ENCODE peak calls at places on chromosomes 16 and 17, in six cellular contexts. D is heart right ventricle, B is AG04450, W is AG10803, C is cardiac muscle cell, G is B cell. Q is an unnamed sample.

GRCh38 chr17:2697611-2698162 is 13.9 kb downstream of the CLUH start:
- DNase-seq in D (no peak), B (no peak), W (no peak), C (no peak), G (peak; percentile 47), Q (no peak)

GRCh38 chr17:78366109-78366848 is 6.4 kb upstream of the SOCS3 start:
- DNase-seq in D (no peak), B (no peak), W (no peak), C (no peak), G (peak; percentile 51), Q (no peak)

GRCh38 chr17:78623541-78623940 is 46.3 kb upstream of the DNAH17 start:
- DNase-seq in D (no peak), B (no peak), W (no peak), C (no peak), G (no peak), Q (no peak)

GRCh38 chr17:67628580-67629013 is 89.1 kb upstream of the NOL11 start:
- DNase-seq in D (no peak), B (no peak), W (no peak), C (no peak), G (no peak), Q (no peak)

GRCh38 chr16:70652322-70652721 is 6.0 kb downstream of the IL34 start:
- DNase-seq in D (no peak), B (no peak), W (no peak), C (no peak), G (no peak), Q (no peak)

GRCh38 chr16:17364319-17365210 is 106.2 kb downstream of the XYLT1 start:
- DNase-seq in D (no peak), B (peak; percentile 82), W (peak; percentile 97), C (no peak), G (no peak), Q (no peak)

GRCh38 chr16:9058211-9058610 is 33.2 kb upstream of the HAPSTR1 start:
- DNase-seq in D (no peak), B (no peak), W (no peak), C (no peak), G (no peak), Q (no peak)

GRCh38 chr16:7423436-7423941 is 90.8 kb downstream of the RBFOX1 start:
- DNase-seq in D (no peak), B (no peak), W (no peak), C (peak; percentile 10), G (no peak), Q (no peak)

GRCh38 chr17:15377608-15378007 is 36.2 kb upstream of the TEKT3 start:
- DNase-seq in D (no peak), B (peak; percentile 13), W (peak; percentile 77), C (peak; percentile 3), G (no peak), Q (peak; percentile 17)

GRCh38 chr17:43832168-43832975 is 574 bp downstream of the MPP3 start:
- DNase-seq in D (peak; percentile 40), B (peak; percentile 13), W (peak; percentile 73), C (peak; percentile 54), G (no peak), Q (peak; percentile 42)
- TF ChIP-seq CTCF in D (no peak), B (peak; percentile 8), W (no peak), C (no peak), G (no peak), Q (no peak)

DNA sequence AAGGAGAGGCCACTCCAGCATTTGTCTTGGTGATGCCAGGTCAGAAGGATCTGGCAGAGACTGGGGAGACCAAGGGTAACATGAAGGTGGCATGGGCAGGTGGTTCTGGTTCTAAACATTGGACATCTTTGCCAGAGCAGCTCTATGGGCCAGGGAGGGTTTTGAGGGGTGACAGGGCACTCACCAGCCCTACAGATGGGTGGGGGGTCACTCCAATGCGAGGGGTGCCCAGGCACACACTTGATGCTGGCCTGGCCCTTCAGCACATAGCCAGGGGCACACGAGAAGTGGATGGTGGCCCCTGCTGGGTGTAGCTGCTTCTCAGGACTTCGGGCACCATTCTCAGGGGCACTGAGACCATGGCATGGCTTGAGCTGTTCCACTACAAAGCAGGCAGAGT is 5.5 kb upstream of the PHF12 start:
- DNase-seq in D (no peak), B (no peak), W (no peak), C (no peak), G (no peak), Q (no peak)
- TF ChIP-seq CTCF in D (no peak), B (no peak), W (no peak), C (no peak), G (no peak), Q (no peak)

DNA sequence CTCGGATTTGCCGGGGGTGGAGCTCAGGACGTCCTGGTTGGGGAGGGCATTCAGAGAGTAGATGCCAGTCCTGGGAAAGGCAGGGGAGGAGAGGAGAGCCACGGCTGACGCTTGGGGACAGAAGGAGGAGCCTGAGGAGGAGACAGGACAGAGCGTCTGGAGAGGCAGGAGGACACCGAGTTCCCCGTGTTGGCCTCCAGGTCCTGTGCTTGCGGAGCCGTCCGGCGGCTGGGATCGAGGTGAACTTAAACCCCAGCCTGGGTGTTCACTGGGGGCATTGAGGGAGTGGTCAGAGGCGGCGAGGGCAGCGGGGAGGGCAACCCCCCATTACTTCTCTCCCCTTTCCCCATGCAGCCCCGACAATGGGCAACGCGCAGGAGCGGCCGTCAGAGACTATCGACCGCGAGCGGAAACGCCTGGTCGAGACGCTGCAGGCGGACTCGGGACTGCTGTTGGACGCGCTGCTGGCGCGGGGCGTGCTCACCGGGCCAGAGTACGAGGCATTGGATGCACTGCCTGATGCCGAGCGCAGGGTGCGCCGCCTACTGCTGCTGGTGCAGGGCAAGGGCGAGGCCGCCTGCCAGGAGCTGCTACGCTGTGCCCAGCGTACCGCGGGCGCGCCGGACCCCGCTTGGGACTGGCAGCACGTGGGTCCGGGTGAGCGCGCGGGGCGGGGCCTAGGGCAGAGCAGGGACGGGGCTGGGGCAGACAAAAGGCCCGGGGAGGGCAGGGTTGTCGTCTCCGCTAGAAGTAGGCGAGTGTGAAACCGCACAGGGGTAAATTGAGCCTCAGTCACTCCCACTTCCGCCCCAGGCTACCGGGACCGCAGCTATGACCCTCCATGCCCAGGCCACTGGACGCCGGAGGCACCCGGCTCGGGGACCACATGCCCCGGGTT is 3.7 kb downstream of the NOL3 start:
- DNase-seq in D (peak; percentile 82), B (peak; percentile 34), W (peak; percentile 81), C (peak; percentile 87), G (peak; percentile 83), Q (peak; percentile 65)
- TF ChIP-seq CTCF in D (no peak), B (peak; percentile 25), W (peak; percentile 26), C (peak; percentile 34), G (no peak), Q (no peak)

GRCh38 chr16:59593256-59593655 is 859.1 kb upstream of the GOT2 start:
- DNase-seq in D (no peak), B (peak; percentile 36), W (peak; percentile 95), C (no peak), G (no peak), Q (no peak)

GRCh38 chr16:59586331-59586730 is 852.2 kb upstream of the GOT2 start:
- DNase-seq in D (no peak), B (no peak), W (no peak), C (no peak), G (no peak), Q (no peak)

GRCh38 chr16:59597269-59597668 is 863.2 kb upstream of the GOT2 start:
- DNase-seq in D (no peak), B (no peak), W (peak; percentile 31), C (no peak), G (no peak), Q (no peak)

DNA sequence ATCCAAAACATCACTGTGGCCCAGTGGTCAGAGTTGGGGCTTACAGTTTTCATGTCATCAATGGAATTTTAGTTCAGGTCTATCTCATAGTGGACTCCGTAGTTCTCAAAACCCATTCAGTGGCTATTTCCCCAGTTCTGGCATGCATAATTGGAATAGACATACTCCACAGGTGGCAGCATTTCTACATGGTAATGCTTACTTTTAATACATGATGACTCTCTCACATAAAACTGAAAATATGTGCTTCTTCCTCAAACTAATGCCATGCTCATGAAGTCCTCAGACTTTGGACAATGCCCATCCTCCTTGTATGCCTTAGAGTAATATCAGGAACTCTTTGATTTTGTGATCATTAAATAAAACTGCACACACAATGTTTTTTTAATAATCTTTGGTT is 857.4 kb upstream of the GOT2 start:
- DNase-seq in D (no peak), B (no peak), W (peak; percentile 53), C (no peak), G (no peak), Q (no peak)
- TF ChIP-seq CTCF in D (no peak), B (no peak), W (peak; percentile 34), C (peak; percentile 14), G (no peak), Q (no peak)

DNA sequence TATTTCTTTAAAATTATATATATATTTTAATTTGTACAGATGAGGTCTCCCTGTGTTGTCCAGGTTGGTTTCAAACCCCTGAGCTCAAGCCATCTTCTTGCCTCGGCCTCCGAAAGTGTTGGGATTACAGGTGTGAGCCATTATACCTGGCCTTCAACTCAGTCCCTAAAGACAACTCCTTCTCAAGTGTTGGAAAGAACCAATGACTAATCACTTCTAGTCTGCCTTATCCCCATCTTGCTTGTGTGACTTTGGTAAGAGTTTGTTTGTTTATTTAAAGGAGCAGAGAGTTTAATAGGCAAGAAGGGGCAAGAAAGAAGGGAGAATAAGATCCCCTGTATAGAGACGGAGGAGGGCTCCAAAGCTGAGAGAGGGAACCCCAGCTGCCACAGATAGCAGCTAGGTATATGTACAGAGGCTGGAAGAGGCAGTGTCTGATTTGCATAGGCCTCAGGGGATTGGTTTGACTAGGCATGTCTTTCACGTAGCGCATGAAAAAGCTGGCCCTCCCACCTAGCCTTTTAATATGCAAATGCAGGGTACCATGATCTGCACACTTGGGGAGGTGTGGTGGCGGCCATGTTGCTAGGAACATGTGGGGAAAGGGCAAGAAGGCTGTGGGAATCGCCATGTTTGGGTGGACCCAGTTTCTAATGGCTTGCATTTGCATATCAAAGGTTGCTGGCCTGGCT is 21.5 kb downstream of the ABCC1 start:
- DNase-seq in D (no peak), B (no peak), W (no peak), C (no peak), G (no peak), Q (no peak)
- TF ChIP-seq CTCF in D (no peak), B (no peak), W (no peak), C (no peak), G (no peak), Q (no peak)

GRCh38 chr16:56628486-56629035 is 3.0 kb downstream of the MT1E start:
- DNase-seq in D (no peak), B (no peak), W (peak; percentile 14), C (no peak), G (no peak), Q (no peak)
- TF ChIP-seq CTCF in D (no peak), B (no peak), W (no peak), C (no peak), G (no peak), Q (no peak)

GRCh38 chr17:80339118-80339517 is 75.8 kb upstream of the ENDOV start:
- DNase-seq in D (no peak), B (no peak), W (no peak), C (no peak), G (no peak), Q (no peak)
- TF ChIP-seq CTCF in D (no peak), B (no peak), W (no peak), C (no peak), G (no peak), Q (no peak)

DNA sequence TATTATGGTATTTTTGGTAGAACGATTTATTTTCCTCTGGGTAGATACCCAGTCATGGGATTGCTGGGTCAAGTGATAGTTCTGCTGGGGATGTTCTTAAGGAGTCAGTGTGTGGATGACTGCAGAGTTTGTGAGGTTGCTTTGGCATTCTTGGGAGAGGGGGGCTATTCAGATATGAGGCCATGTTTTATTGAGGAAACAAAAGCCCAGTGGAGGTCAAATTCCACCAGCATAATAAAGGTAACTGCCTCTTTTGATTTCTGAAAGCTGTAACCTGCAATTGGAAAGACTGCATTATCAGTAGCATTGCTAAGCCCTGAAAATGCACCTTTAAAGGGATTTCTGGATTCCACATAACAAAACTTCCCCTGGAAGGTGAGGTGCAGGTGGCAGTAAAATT is 43.7 kb upstream of the HNF1B start:
- DNase-seq in D (no peak), B (no peak), W (no peak), C (no peak), G (no peak), Q (no peak)
- TF ChIP-seq CTCF in D (no peak), B (no peak), W (no peak), C (no peak), G (no peak), Q (no peak)